ENCODE peak calls at places on chromosome 13, in seven cellular contexts. K is trophoblast cell, F is mesenchymal stem cell, I is neuronal stem cell, D is IMR-90, L is H1, S is mesendoderm. Z is an unnamed sample.

GRCh38 chr13:49042476-49042875 is 66.8 kb downstream of the FNDC3A start:
- DNase-seq in K (no peak), I (no peak), F (no peak), D (peak), S (no peak), L (no peak), Z (no peak)

GRCh38 chr13:113148940-113149503 is 9.4 kb upstream of the PROZ start:
- DNase-seq in L (peak), K (no peak), D (no peak), I (no peak), S (no peak), F (no peak), Z (peak)

GRCh38 chr13:90447735-90448103 is 899.8 kb upstream of the MIR17HG start:
- DNase-seq in D (peak), K (peak), S (peak), L (no peak), F (peak), I (no peak), Z (no peak)

GRCh38 chr13:26340812-26341211 is 86.9 kb downstream of the CDK8 start:
- DNase-seq in L (no peak), I (no peak), F (no peak), S (no peak), D (peak), K (peak), Z (no peak)

GRCh38 chr13:113034451-113035208 is 65.6 kb downstream of the MCF2L start:
- DNase-seq in S (peak), F (peak), I (peak), D (peak), L (peak), K (peak), Z (peak)

GRCh38 chr13:83125791-83126190 is 756.5 kb downstream of the SLITRK1 start:
- DNase-seq in L (no peak), I (no peak), F (no peak), D (no peak), S (no peak), K (no peak), Z (no peak)

GRCh38 chr13:30796833-30797601 is 61.7 kb downstream of the ALOX5AP start:
- DNase-seq in F (no peak), L (no peak), K (no peak), S (peak), I (no peak), D (peak), Z (no peak)

GRCh38 chr13:39506559-39507390 is 96.2 kb downstream of the LHFPL6 start:
- DNase-seq in L (no peak), I (no peak), D (peak), F (peak), S (peak), K (peak), Z (no peak)

GRCh38 chr13:110390572-110390971 is 83.5 kb downstream of the COL4A2 start:
- DNase-seq in I (no peak), L (no peak), K (peak), D (peak), S (no peak), F (peak), Z (no peak)

GRCh38 chr13:36329355-36329754 is 16.8 kb downstream of the SPART start:
- DNase-seq in F (no peak), I (no peak), K (no peak), D (peak), L (no peak), S (no peak), Z (no peak)

GRCh38 chr13:92175330-92175729 is 776.9 kb downstream of the GPC5 start:
- DNase-seq in F (peak), D (peak), K (no peak), I (peak), S (peak), L (no peak), Z (peak)

GRCh38 chr13:29664591-29664990 is 69.1 kb upstream of the SLC7A1 start:
- DNase-seq in L (no peak), I (no peak), K (no peak), D (no peak), F (no peak), S (no peak), Z (no peak)

GRCh38 chr13:100836696-100837095 is 162.1 kb upstream of the TMTC4 start:
- DNase-seq in I (no peak), K (no peak), D (no peak), L (no peak), S (no peak), F (no peak), Z (no peak)

GRCh38 chr13:84641491-84641890 is 759.2 kb upstream of the SLITRK1 start:
- DNase-seq in S (no peak), F (no peak), K (no peak), D (peak), L (no peak), I (no peak), Z (no peak)

GRCh38 chr13:40228486-40228885 is 438.0 kb downstream of the FOXO1 start:
- DNase-seq in F (peak), K (no peak), D (no peak), I (no peak), L (no peak), S (no peak), Z (no peak)

GRCh38 chr13:102651392-102651791 is 43.5 kb downstream of the METTL21C start:
- DNase-seq in D (peak), K (peak), F (peak), I (no peak), L (no peak), S (no peak), Z (no peak)

GRCh38 chr13:72463561-72463960 is 263.9 kb downstream of the MZT1 start:
- DNase-seq in K (no peak), F (peak), D (no peak), L (no peak), S (no peak), I (no peak), Z (no peak)

GRCh38 chr13:94199135-94199534 is 280.3 kb downstream of the DCT start:
- DNase-seq in I (no peak), D (no peak), L (no peak), K (no peak), F (no peak), S (no peak), Z (no peak)
- H3K4ac ChIP-seq in I (no peak), D (no peak), L (no peak), K (no peak), F (no peak), S (no peak), Z (no peak)

GRCh38 chr13:73548444-73548843 is 489.6 kb downstream of the KLF5 start:
- DNase-seq in I (no peak), K (no peak), S (no peak), L (no peak), D (no peak), F (no peak), Z (no peak)

GRCh38 chr13:73551736-73552135 is 492.9 kb downstream of the KLF5 start:
- DNase-seq in L (no peak), S (no peak), K (no peak), I (no peak), F (no peak), D (no peak), Z (no peak)

GRCh38 chr13:73547239-73547638 is 488.4 kb downstream of the KLF5 start:
- DNase-seq in F (no peak), D (no peak), I (no peak), L (no peak), K (no peak), S (no peak), Z (no peak)

GRCh38 chr13:73544175-73544574 is 485.4 kb downstream of the KLF5 start:
- DNase-seq in S (no peak), F (no peak), K (no peak), I (no peak), L (no peak), D (no peak), Z (no peak)

DNA sequence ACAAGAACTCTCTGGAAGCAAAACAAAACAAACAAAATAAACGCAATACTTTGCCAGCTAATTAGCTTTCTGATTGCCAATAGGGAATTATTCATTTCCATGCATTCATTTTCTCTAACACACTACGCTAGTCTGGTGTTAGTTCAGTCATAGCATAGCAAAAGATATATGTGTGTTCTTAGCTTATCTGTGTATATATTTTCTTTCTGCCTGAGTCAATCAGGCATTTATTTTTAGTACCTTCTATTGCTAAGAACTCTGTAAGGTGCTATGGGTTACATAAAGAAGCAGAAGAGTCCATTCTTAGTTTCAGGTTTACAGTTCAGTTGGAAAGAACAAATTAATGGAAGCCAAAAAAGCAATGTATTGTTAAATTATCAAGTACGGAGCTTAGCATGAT is 490.9 kb downstream of the KLF5 start:
- DNase-seq in F (no peak), K (no peak), L (no peak), D (no peak), S (no peak), I (no peak), Z (no peak)
- H3K4ac ChIP-seq in F (no peak), K (no peak), L (no peak), D (no peak), S (no peak), I (no peak), Z (no peak)

GRCh38 chr13:81577601-81578000 is 1236.7 kb upstream of the SPRY2 start:
- DNase-seq in I (no peak), F (peak), S (no peak), D (no peak), L (no peak), K (no peak), Z (no peak)

GRCh38 chr13:81582381-81582780 is 1241.5 kb upstream of the SPRY2 start:
- DNase-seq in L (no peak), S (no peak), F (no peak), D (no peak), I (no peak), K (no peak), Z (no peak)
- H3K4ac ChIP-seq in L (no peak), S (no peak), F (no peak), D (no peak), I (no peak), K (no peak), Z (no peak)

GRCh38 chr13:87810391-87810801 is 139.2 kb downstream of the SLITRK5 start:
- DNase-seq in K (no peak), F (peak), I (no peak), L (peak), D (no peak), S (peak), Z (peak)

GRCh38 chr13:87810920-87811344 is 139.8 kb downstream of the SLITRK5 start:
- DNase-seq in S (no peak), L (no peak), F (no peak), K (no peak), I (no peak), D (no peak), Z (no peak)

GRCh38 chr13:87820221-87820620 is 149.1 kb downstream of the SLITRK5 start:
- DNase-seq in D (no peak), K (no peak), F (peak), S (no peak), I (no peak), L (no peak), Z (no peak)

GRCh38 chr13:87814444-87814843 is 143.3 kb downstream of the SLITRK5 start:
- DNase-seq in F (no peak), S (no peak), D (no peak), I (no peak), L (no peak), K (no peak), Z (no peak)
- H3K4ac ChIP-seq in F (no peak), S (no peak), D (no peak), I (no peak), L (no peak), K (no peak), Z (no peak)

DNA sequence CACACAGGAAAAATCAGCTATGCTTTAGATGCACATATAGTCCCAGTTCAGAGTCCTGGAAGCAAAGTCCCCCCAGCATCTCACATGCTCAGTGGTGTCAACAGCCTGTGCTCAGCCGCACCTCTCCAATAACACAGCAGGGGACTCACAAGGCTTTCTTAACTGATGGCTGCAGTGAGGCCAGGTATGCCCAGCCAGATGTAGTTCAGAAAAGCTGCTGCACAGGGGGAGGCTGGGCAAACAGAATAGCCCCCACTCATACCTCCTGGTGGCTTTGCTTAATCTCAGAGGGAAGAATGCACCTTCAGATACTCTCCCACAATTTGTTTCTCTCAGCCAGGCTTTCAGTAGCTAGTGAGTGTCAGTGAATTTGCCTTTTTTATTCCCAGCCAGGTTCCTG is 33.4 kb downstream of the FAM124A start:
- DNase-seq in D (no peak), L (peak), K (no peak), F (no peak), I (no peak), S (no peak), Z (no peak)
- H3K4ac ChIP-seq in D (no peak), L (no peak), K (no peak), F (no peak), I (no peak), S (no peak), Z (no peak)

GRCh38 chr13:44278164-44278563 is 95.5 kb upstream of the SERP2 start:
- DNase-seq in I (no peak), D (no peak), K (no peak), F (peak), L (no peak), S (no peak), Z (no peak)
- H3K4ac ChIP-seq in I (no peak), D (no peak), K (no peak), F (no peak), L (no peak), S (no peak), Z (no peak)

GRCh38 chr13:96782186-96782585 is 212.1 kb downstream of the OXGR1 start:
- DNase-seq in F (no peak), L (no peak), S (no peak), K (no peak), I (no peak), D (no peak), Z (no peak)
- H3K4ac ChIP-seq in F (no peak), L (no peak), S (no peak), K (no peak), I (no peak), D (no peak), Z (no peak)

GRCh38 chr13:60758637-60759036 is 361.6 kb downstream of the TDRD3 start:
- DNase-seq in K (no peak), F (no peak), L (no peak), D (no peak), S (no peak), I (no peak), Z (no peak)
- H3K4ac ChIP-seq in K (no peak), F (no peak), L (no peak), D (no peak), S (no peak), I (no peak), Z (no peak)